ENCODE peak calls at places on chromosomes 3 and 15, in four cellular contexts. M is fibroblast of lung, T is sigmoid colon, K is heart right ventricle. Q is an unnamed sample. For H3K4me1, the result is how much of the 10 kb centered on the place peaks cover.

GRCh38 chr15:97874139-97874538 is 86.4 kb upstream of the ARRDC4 start:
- DNase-seq in M (no peak), T (peak), K (peak), Q (no peak)

GRCh38 chr3:121592856-121593702 is at the start of gene FBXO40:
- DNase-seq in T (no peak), M (peak), K (peak), Q (no peak)

GRCh38 chr3:81929697-81930096 is 168.3 kb upstream of the GBE1 start:
- DNase-seq in K (no peak), T (no peak), M (no peak), Q (peak)

GRCh38 chr3:84487296-84487695 is 471.5 kb upstream of the CADM2 start:
- DNase-seq in K (no peak), M (no peak), T (no peak), Q (no peak)

GRCh38 chr15:68228971-68229385 is 550 bp downstream of the CLN6 start:
- DNase-seq in K (no peak), M (no peak), T (no peak), Q (no peak)

GRCh38 chr3:32841875-32842505 is 24.2 kb downstream of the TRIM71 start:
- DNase-seq in M (no peak), T (no peak), K (no peak), Q (no peak)

GRCh38 chr3:194205675-194206133 is 69.8 kb downstream of the HES1 start:
- DNase-seq in M (no peak), T (peak), K (no peak), Q (no peak)

GRCh38 chr3:31878231-31878838 is 102.7 kb downstream of the OSBPL10 start:
- DNase-seq in M (peak), T (no peak), K (no peak), Q (no peak)

GRCh38 chr3:172061724-172062184 is 22.4 kb downstream of the FNDC3B start:
- DNase-seq in K (no peak), M (peak), T (no peak), Q (no peak)

GRCh38 chr3:132716372-132716771 is 5.8 kb downstream of the NPHP3 start:
- DNase-seq in K (no peak), M (no peak), T (no peak), Q (no peak)

GRCh38 chr3:66068255-66068654 is 29.5 kb upstream of the MAGI1 start:
- DNase-seq in K (no peak), M (no peak), T (no peak), Q (no peak)

GRCh38 chr3:46293991-46294833 is 52.0 kb downstream of the CCR3 start:
- DNase-seq in M (no peak), T (no peak), K (no peak), Q (no peak)

GRCh38 chr3:74332165-74332564 is 282.3 kb downstream of the CNTN3 start:
- DNase-seq in K (no peak), T (no peak), M (no peak), Q (no peak)

GRCh38 chr3:59818-60217 is 136.7 kb upstream of the CHL1 start:
- DNase-seq in T (no peak), K (no peak), M (no peak), Q (no peak)

GRCh38 chr15:58182460-58183163 is 44.4 kb downstream of the AQP9 start:
- DNase-seq in M (peak), T (no peak), K (peak), Q (no peak)

GRCh38 chr15:59611277-59612260 is at the start of gene GCNT3:
- DNase-seq in M (peak), K (no peak), T (no peak), Q (no peak)

GRCh38 chr3:51379301-51379700 is 5.8 kb upstream of the MANF start:
- DNase-seq in M (no peak), T (no peak), K (no peak), Q (peak)

GRCh38 chr3:32460031-32460749 is 42.5 kb downstream of the CMTM6 start:
- DNase-seq in T (no peak), M (no peak), K (no peak), Q (no peak)

GRCh38 chr3:38453914-38454178 is 156 bp downstream of the ACVR2B start:
- DNase-seq in T (no peak), K (no peak), M (no peak), Q (no peak)
- H3K27ac ChIP-seq in T (peak), K (peak), M (no peak), Q (peak)

GRCh38 chr3:87227104-87227834 is at the start of gene CHMP2B:
- DNase-seq in K (peak), M (peak), T (peak), Q (peak)

GRCh38 chr3:87225659-87226058 is 1.4 kb upstream of the CHMP2B start:
- DNase-seq in K (no peak), M (peak), T (peak), Q (no peak)

GRCh38 chr3:87227835-87228144 is 681 bp downstream of the CHMP2B start:
- DNase-seq in M (peak), T (no peak), K (no peak), Q (no peak)

GRCh38 chr3:87229113-87229512 is 2.0 kb downstream of the CHMP2B start:
- DNase-seq in T (no peak), K (no peak), M (no peak), Q (no peak)

DNA sequence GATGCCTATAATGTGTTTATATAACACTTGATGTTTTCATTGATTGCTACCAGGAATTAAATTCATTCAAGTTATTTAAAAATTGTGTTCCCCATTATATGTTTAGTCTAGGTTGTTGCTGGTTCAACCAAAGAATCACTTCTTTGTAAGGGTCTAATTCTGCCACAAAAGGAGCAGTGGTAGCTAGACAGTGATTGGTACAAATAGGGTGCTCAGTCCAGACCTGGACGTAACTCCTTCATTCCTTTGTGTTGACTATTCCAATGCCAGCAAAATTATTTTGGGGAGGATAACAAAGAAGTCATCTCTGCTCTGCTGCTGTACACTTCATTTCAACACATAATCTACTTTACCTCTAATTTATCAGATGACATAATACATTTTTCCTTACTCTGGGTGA is 1.2 kb downstream of the CHMP2B start:
- DNase-seq in T (no peak), K (no peak), M (peak), Q (no peak)
- H3K4me3 ChIP-seq in T (peak), K (peak), M (peak), Q (peak)

GRCh38 chr3:73134034-73134433 is 72.6 kb downstream of the EBLN2 start:
- DNase-seq in T (no peak), M (no peak), K (no peak), Q (no peak)
- H3K4me1 ChIP-seq in T (under half), M (under half), K (under half), Q (under half)

GRCh38 chr3:136990826-136991225 is 33.0 kb downstream of the IL20RB start:
- DNase-seq in K (no peak), M (no peak), T (no peak), Q (no peak)
- H3K27ac ChIP-seq in K (no peak), M (no peak), T (no peak), Q (no peak)

GRCh38 chr15:90003736-90004135 is 2.6 kb downstream of the ZNF710 start:
- DNase-seq in T (peak), K (no peak), M (no peak), Q (no peak)
- H3K4me3 ChIP-seq in T (no peak), K (peak), M (no peak), Q (no peak)

DNA sequence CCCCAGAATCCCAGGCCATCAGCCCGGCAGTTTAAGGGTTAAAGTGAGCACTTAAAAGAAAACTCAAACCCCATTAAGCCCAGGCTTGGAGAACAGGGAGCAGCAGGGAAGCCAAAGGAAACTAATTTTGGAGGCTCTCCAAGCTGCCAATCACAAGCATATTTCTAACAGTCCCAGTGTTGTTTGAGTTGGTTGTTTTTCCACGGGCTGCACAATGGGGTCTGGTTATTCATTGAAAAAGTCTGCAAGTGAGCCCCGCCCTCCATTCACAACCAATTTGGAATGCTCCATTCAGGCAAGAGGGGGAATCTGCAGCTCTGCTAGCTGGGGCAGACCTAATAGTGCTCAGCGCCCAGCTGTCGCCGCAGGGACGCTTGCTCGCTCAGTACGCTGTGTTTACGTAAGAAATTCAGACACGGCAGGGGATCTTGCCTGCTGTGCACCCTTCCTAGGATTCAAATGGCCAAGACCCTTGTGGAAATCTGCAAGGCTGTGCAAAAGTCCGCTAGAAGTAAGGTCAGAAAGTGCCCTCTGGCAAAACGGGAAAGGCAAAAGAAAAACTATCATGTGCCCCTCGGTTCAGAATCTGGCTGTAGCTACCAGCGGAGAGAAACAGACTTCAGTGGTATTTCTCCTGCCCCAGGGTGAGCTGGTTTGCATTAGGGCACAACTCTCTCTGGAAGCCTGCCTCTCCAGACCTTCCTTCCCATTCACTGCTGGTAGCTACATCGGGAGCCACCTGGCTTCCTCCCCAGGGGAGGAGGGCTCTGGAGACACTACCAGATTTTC is 11.0 kb downstream of the ETV5 start:
- DNase-seq in T (peak), M (peak), K (peak), Q (peak)
- H3K4me1 ChIP-seq in T (under half), M (under half), K (under half), Q (under half)

GRCh38 chr15:39582286-39582976 is 1.6 kb downstream of the THBS1 start:
- DNase-seq in K (no peak), T (peak), M (peak), Q (no peak)

GRCh38 chr15:39579487-39580116 is 1.3 kb upstream of the THBS1 start:
- DNase-seq in K (peak), T (peak), M (peak), Q (peak)

GRCh38 chr15:39580117-39580629 is 706 bp upstream of the THBS1 start:
- DNase-seq in M (peak), K (peak), T (peak), Q (peak)

GRCh38 chr15:39581501-39582285 is 814 bp downstream of the THBS1 start:
- DNase-seq in K (peak), T (peak), M (peak), Q (peak)

DNA sequence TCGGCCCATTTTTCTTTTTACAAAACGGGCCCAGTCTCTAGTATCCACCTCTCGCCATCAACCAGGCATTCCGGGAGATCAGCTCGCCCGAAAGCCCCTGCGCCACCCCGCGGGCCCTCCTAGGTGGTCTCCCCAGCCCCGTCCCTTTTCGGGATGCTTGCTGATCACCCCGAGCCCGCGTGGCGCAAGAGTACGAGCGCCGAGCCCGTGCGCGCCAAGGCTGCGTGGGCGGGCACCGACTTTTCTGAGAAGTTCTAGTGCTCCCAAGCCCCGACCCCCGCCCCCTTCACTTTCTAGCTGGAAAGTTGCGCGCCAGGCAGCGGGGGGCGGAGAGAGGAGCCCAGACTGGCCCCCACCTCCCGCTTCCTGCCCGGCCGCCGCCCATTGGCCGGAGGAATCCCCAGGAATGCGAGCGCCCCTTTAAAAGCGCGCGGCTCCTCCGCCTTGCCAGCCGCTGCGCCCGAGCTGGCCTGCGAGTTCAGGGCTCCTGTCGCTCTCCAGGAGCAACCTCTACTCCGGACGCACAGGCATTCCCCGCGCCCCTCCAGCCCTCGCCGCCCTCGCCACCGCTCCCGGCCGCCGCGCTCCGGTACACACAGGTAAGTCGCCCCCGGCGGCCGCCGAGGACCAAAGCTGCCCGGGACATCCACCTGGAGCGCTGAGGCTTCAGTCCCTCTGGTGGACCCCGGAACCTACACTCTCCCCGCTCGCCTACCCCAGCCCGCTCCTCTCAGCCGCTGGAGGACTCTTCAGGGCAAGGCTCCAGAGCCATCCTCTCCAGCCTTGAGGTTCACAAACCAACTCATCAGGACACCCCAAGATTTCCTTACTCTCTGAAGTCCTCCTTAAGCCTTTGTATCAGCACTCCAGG is at the start of gene THBS1:
- DNase-seq in M (peak), K (peak), T (peak), Q (peak)
- H3K27ac ChIP-seq in M (peak), K (peak), T (peak), Q (peak)

GRCh38 chr15:92021765-92022164 is 168.3 kb downstream of the SLCO3A1 start:
- DNase-seq in M (no peak), K (no peak), T (no peak), Q (no peak)
- H3K4me3 ChIP-seq in M (no peak), K (no peak), T (no peak), Q (no peak)